ENCODE peak calls at places on chromosomes 6 and 20, in five cellular contexts. W is naive thymus-derived CD4-positive, alpha-beta T cell; F is neural progenitor cell; N is left lung; O is GM23338. Z is an unnamed sample.

GRCh38 chr6:155108070-155108815 is 113.1 kb downstream of the TIAM2 start:
- DNase-seq in N (no peak), O (no peak), F (no peak), W (no peak), Z (no peak)

GRCh38 chr6:129598244-129599187 is 111.5 kb downstream of the ARHGAP18 start:
- DNase-seq in W (peak; percentile 37), F (peak; percentile 70), O (peak; percentile 80), N (no peak), Z (peak; percentile 65)

GRCh38 chr6:30047220-30047619 is 13.8 kb upstream of the POLR1H start:
- DNase-seq in F (no peak), W (no peak), O (no peak), N (no peak), Z (no peak)

GRCh38 chr6:132122871-132123270 is 171.7 kb upstream of the CCN2 start:
- DNase-seq in W (no peak), O (no peak), N (no peak), F (no peak), Z (no peak)

GRCh38 chr20:61311656-61312387 is 59.8 kb downstream of the CDH4 start:
- DNase-seq in W (no peak), O (no peak), F (no peak), N (no peak), Z (no peak)

GRCh38 chr20:17024513-17025105 is 202.2 kb upstream of the PCSK2 start:
- DNase-seq in N (no peak), O (peak; percentile 64), W (no peak), F (peak; percentile 58), Z (no peak)

GRCh38 chr20:38286586-38287502 is 17.1 kb upstream of the BPI start:
- DNase-seq in F (no peak), N (no peak), W (no peak), O (no peak), Z (no peak)

GRCh38 chr6:79604583-79605037 is 26.5 kb upstream of the SH3BGRL2 start:
- DNase-seq in O (no peak), W (no peak), F (no peak), N (no peak), Z (no peak)

GRCh38 chr20:2086177-2086979 is 15.2 kb upstream of the STK35 start:
- DNase-seq in O (no peak), W (no peak), N (no peak), F (no peak), Z (no peak)

GRCh38 chr6:85459224-85459901 is 9.5 kb downstream of the NT5E start:
- DNase-seq in O (no peak), F (no peak), W (no peak), N (no peak), Z (no peak)

GRCh38 chr20:10427060-10427692 is 6.8 kb downstream of the MKKS start:
- DNase-seq in O (peak; percentile 74), W (no peak), N (no peak), F (peak; percentile 61), Z (peak; percentile 23)

GRCh38 chr6:29631860-29632731 is 887 bp downstream of the GABBR1 start:
- DNase-seq in W (peak; percentile 74), N (peak; percentile 90), O (peak; percentile 72), F (peak; percentile 78), Z (peak; percentile 62)

GRCh38 chr6:95203153-95203754 is 374.1 kb upstream of the MANEA start:
- DNase-seq in F (peak; percentile 59), N (no peak), W (no peak), O (peak; percentile 78), Z (no peak)

GRCh38 chr6:4973972-4974885 is 29.6 kb downstream of the RPP40 start:
- DNase-seq in N (no peak), F (peak; percentile 80), W (no peak), O (peak; percentile 85), Z (no peak)

GRCh38 chr6:70599187-70599586 is 32.5 kb downstream of the SDHAF4 start:
- DNase-seq in O (no peak), N (no peak), F (no peak), W (no peak), Z (no peak)

GRCh38 chr6:90197854-90198496 is 98.7 kb downstream of the BACH2 start:
- DNase-seq in W (no peak), N (no peak), O (peak; percentile 43), F (peak; percentile 17), Z (no peak)

GRCh38 chr20:2917266-2917665 is 44.0 kb downstream of the PTPRA start:
- DNase-seq in F (no peak), W (no peak), N (no peak), O (peak; percentile 66), Z (no peak)

GRCh38 chr6:44058617-44059358 is 68.5 kb downstream of the MRPL14 start:
- DNase-seq in O (no peak), W (no peak), F (no peak), N (peak; percentile 91), Z (no peak)

GRCh38 chr6:27669278-27669797 is 196.4 kb upstream of the ZNF184 start:
- DNase-seq in W (no peak), O (peak; percentile 43), F (peak; percentile 35), N (no peak), Z (no peak)

GRCh38 chr20:35257175-35257909 is 20.6 kb downstream of the MMP24OS start:
- DNase-seq in W (no peak), F (no peak), N (no peak), O (no peak), Z (no peak)

GRCh38 chr20:58246346-58246745 is 17.9 kb upstream of the ANKRD60 start:
- DNase-seq in F (peak; percentile 42), W (no peak), N (no peak), O (peak; percentile 76), Z (no peak)

GRCh38 chr6:12548526-12548925 is 168.0 kb upstream of the PHACTR1 start:
- DNase-seq in F (no peak), O (no peak), W (no peak), N (no peak), Z (no peak)

GRCh38 chr6:80209434-80209833 is 103.0 kb downstream of the BCKDHB start:
- DNase-seq in F (no peak), W (no peak), O (no peak), N (no peak), Z (no peak)

GRCh38 chr20:23923891-23924435 is 44.4 kb upstream of the CST5 start:
- DNase-seq in O (no peak), W (no peak), F (no peak), N (no peak), Z (no peak)

GRCh38 chr6:129385117-129385516 is 324.9 kb downstream of the ARHGAP18 start:
- DNase-seq in O (no peak), F (no peak), N (no peak), W (no peak), Z (no peak)

GRCh38 chr6:44016131-44016870 is 111.0 kb downstream of the MRPL14 start:
- DNase-seq in W (no peak), F (no peak), O (no peak), N (no peak), Z (no peak)

GRCh38 chr6:116040980-116041379 is 19.7 kb downstream of the FRK start:
- DNase-seq in N (no peak), O (no peak), W (no peak), F (no peak), Z (no peak)

GRCh38 chr20:7924692-7925091 is 15.6 kb downstream of the HAO1 start:
- DNase-seq in W (no peak), F (no peak), N (no peak), O (no peak), Z (no peak)

GRCh38 chr6:42200035-42200434 is 5.3 kb upstream of the GUCA1B start:
- DNase-seq in W (no peak), F (no peak), N (no peak), O (no peak), Z (no peak)

GRCh38 chr20:50704971-50705370 is 13.6 kb upstream of the RIPOR3 start:
- DNase-seq in F (no peak), O (no peak), N (no peak), W (no peak), Z (no peak)

GRCh38 chr20:25548613-25549086 is 36.7 kb downstream of the NINL start:
- DNase-seq in W (no peak), O (no peak), N (no peak), F (no peak), Z (no peak)
- H3K27ac ChIP-seq in W (no peak overlapping the region), O (no peak overlapping the region), N (no peak overlapping the region), F (no peak overlapping the region), Z (no peak overlapping the region)

DNA sequence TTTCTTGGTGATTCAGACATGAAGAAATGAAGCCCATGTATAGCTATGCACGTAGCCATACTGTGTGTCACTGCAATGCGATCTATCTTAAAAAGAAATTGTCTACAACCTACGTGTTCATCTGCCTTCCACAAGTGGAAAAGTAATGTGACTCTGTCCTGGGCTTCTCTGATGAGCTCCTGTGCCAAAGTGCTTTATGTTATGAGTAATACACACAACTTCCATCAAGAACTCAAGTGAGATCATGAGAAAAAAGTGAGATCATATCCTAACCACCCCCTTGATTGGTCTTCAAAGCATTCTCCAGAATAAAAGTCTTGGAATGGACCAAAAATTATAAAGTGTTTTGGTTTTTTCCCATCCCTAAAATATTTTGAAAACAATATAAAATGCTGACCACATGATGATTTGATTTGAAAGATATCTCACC is 114.3 kb downstream of the DST start:
- DNase-seq in W (no peak), F (no peak), O (no peak), N (no peak), Z (no peak)
- H3K36me3 ChIP-seq in W (no peaks in the 10 kb centered on the region), F (peaks cover 18% of the 10 kb centered on the region), O (no peaks in the 10 kb centered on the region), N (no peaks in the 10 kb centered on the region), Z (no peaks in the 10 kb centered on the region)

GRCh38 chr6:134624781-134625180 is 306.9 kb upstream of the SGK1 start:
- DNase-seq in O (no peak), W (no peak), N (no peak), F (no peak), Z (no peak)

GRCh38 chr6:134621858-134622257 is 303.9 kb upstream of the SGK1 start:
- DNase-seq in W (no peak), N (no peak), O (no peak), F (no peak), Z (no peak)

GRCh38 chr6:134626131-134626530 is 308.2 kb upstream of the SGK1 start:
- DNase-seq in N (no peak), O (no peak), W (no peak), F (no peak), Z (no peak)

GRCh38 chr6:134622382-134623173 is 304.7 kb upstream of the SGK1 start:
- DNase-seq in N (no peak), F (peak; percentile 38), O (no peak), W (no peak), Z (no peak)

DNA sequence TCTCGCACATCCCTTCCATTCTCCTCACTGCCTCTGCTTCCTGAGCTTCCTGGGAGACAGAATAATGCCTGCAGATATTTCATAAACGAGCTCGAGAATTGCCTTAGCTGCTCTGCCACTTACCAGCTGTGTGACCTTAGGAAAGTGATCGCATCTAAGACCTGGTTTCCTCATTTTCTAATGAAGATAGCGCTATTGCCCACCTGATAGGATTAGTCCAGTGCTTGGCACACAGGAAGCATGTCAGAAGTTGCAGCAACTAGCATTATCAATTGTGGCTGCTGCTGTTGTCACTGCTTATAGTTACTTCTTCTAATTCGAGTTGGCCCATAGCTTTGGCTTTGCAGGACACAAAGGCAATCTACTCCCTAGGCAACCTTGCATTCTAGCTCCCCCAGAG is 305.5 kb upstream of the SGK1 start:
- DNase-seq in N (no peak), O (no peak), F (no peak), W (no peak), Z (no peak)
- H3K27ac ChIP-seq in N (no peak overlapping the region), O (no peak overlapping the region), F (peak overlapping the region; percentile 80), W (no peak overlapping the region), Z (no peak overlapping the region)

DNA sequence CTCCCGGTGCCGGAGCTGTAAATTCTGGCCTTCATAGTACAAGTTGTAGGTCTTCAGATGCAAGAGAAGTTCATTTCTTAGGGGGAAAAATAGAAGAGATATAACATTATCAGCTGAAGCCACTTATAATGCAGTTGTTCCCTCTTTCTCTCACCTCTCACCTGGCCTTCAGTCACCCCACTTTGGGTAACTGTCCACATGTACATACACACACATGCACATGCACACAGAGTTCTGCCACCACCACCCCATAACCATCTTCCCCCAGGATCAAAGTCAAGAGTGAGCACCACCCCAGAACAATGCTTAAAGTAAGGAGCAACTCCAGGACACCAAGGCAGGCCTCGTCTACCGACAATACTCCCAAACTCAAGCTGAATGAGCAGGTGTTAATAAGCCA is 76.3 kb downstream of the PRND start:
- DNase-seq in F (no peak), N (no peak), O (no peak), W (no peak), Z (no peak)
- H3K36me3 ChIP-seq in F (no peaks in the 10 kb centered on the region), N (peaks cover 5% of the 10 kb centered on the region), O (peaks cover 4% of the 10 kb centered on the region), W (peaks cover 13% of the 10 kb centered on the region), Z (peaks cover 65% of the 10 kb centered on the region)